ENCODE peak calls at places on chromosomes 6 and 20, in five cellular contexts. Y is posterior cingulate gyrus, B is HFFc6, D is thoracic aorta, O is H7. F is an unnamed sample.

GRCh38 chr6:34226731-34227586 is 9.7 kb upstream of the HMGA1 start:
- DNase-seq in D (no peak), Y (no peak), B (no peak), O (peak; percentile 82), F (no peak)

GRCh38 chr6:150683320-150683719 is 83.6 kb downstream of the PLEKHG1 start:
- DNase-seq in Y (no peak), O (no peak), D (no peak), B (no peak), F (no peak)

GRCh38 chr20:41540916-41541315 is 77.3 kb downstream of the CHD6 start:
- DNase-seq in B (no peak), Y (no peak), O (no peak), D (no peak), F (no peak)

GRCh38 chr20:1841554-1842140 is 53.6 kb upstream of the SIRPA start:
- DNase-seq in B (no peak), Y (peak; percentile 54), D (no peak), O (no peak), F (peak; percentile 33)

GRCh38 chr6:128519132-128519930 is 1.1 kb downstream of the PTPRK start:
- DNase-seq in B (peak; percentile 36), D (no peak), O (peak; percentile 63), Y (peak; percentile 43), F (no peak)

GRCh38 chr6:147000545-147001488 is 203.4 kb upstream of the STXBP5 start:
- DNase-seq in O (no peak), B (peak; percentile 37), Y (no peak), D (no peak), F (no peak)

GRCh38 chr20:49484180-49485140 is 2.0 kb upstream of the KCNB1 start:
- DNase-seq in D (peak; percentile 40), B (peak; percentile 59), Y (peak; percentile 88), O (peak; percentile 94), F (peak; percentile 60)

GRCh38 chr6:149963212-149963461 is 606 bp upstream of the ULBP1 start:
- DNase-seq in Y (no peak), B (peak; percentile 59), D (no peak), O (peak; percentile 72), F (no peak)

GRCh38 chr6:38603966-38604365 is 35.8 kb downstream of the BTBD9 start:
- DNase-seq in B (peak; percentile 19), Y (no peak), O (no peak), D (no peak), F (no peak)

GRCh38 chr20:60108397-60108796 is 150.2 kb downstream of the CDH26 start:
- DNase-seq in Y (no peak), B (peak; percentile 15), O (no peak), D (no peak), F (no peak)

GRCh38 chr6:4582506-4582905 is 193.7 kb upstream of the CDYL start:
- DNase-seq in D (no peak), Y (no peak), B (peak; percentile 77), O (no peak), F (no peak)

GRCh38 chr20:23634985-23635767 is 2.6 kb downstream of the CST3 start:
- DNase-seq in D (no peak), B (no peak), Y (no peak), O (no peak), F (no peak)

GRCh38 chr6:74073429-74073828 is 377.4 kb downstream of the CD109 start:
- DNase-seq in Y (no peak), O (no peak), D (no peak), B (peak; percentile 79), F (no peak)

GRCh38 chr6:130602151-130602770 is 224.9 kb upstream of the SMLR1 start:
- DNase-seq in Y (no peak), O (no peak), B (peak; percentile 99), D (no peak), F (no peak)

GRCh38 chr20:10337291-10337690 is 96.7 kb downstream of the MKKS start:
- DNase-seq in Y (no peak), B (no peak), D (no peak), O (no peak), F (no peak)

GRCh38 chr6:165002866-165003265 is 306.5 kb downstream of the C6orf118 start:
- DNase-seq in Y (no peak), O (peak; percentile 10), D (no peak), B (no peak), F (no peak)

GRCh38 chr6:106089981-106090380 is 3.8 kb downstream of the PRDM1 start:
- DNase-seq in O (no peak), Y (no peak), D (no peak), B (peak; percentile 51), F (no peak)

GRCh38 chr20:6108330-6108729 is 14.5 kb downstream of the FERMT1 start:
- DNase-seq in B (no peak), Y (no peak), D (no peak), O (no peak), F (no peak)

GRCh38 chr6:169385237-169385880 is 131.7 kb upstream of the THBS2 start:
- DNase-seq in B (no peak), Y (no peak), D (no peak), O (no peak), F (no peak)

GRCh38 chr6:33896391-33897192 is 92.8 kb upstream of the MLN start:
- DNase-seq in O (no peak), B (peak; percentile 15), D (no peak), Y (no peak), F (no peak)

GRCh38 chr6:6875818-6876470 is 231.8 kb upstream of the RREB1 start:
- DNase-seq in D (no peak), O (no peak), B (peak; percentile 88), Y (no peak), F (no peak)

GRCh38 chr6:170374571-170375444 is 68.2 kb downstream of the FAM120B start:
- DNase-seq in Y (no peak), O (no peak), D (no peak), B (no peak), F (no peak)

GRCh38 chr6:131042664-131043063 is 20.4 kb downstream of the EPB41L2 start:
- DNase-seq in O (no peak), B (no peak), D (no peak), Y (no peak), F (no peak)